ENCODE peak calls at places on chromosomes 7 and 10, in ten cellular contexts. A is Peyer's patch, M is sigmoid colon, F is suprapubic skin, I is HepG2, D is A549, Z is adrenal gland, N is uterus, H is right lobe of liver, B is spleen. P is an unnamed sample.

GRCh38 chr7:158811461-158811860 is 17.8 kb downstream of the ESYT2 start:
- DNase-seq in A (no peak), M (no peak), F (no peak), Z (peak; percentile 50), D (no peak), N (no peak), I (no peak), H (no peak), B (no peak), P (no peak)

GRCh38 chr7:45595809-45596664 is 21.9 kb downstream of the ADCY1 start:
- DNase-seq in N (no peak), F (peak; percentile 35), M (no peak), B (peak; percentile 63), A (no peak), H (no peak), Z (no peak), D (no peak), I (no peak), P (no peak)

GRCh38 chr7:105353752-105354328 is 34.9 kb downstream of the SRPK2 start:
- DNase-seq in N (peak; percentile 34), B (peak; percentile 85), M (peak; percentile 71), Z (peak; percentile 30), H (no peak), A (peak; percentile 80), D (no peak), I (no peak), F (no peak), P (peak; percentile 38)

GRCh38 chr7:101162551-101163280 is 2.7 kb downstream of the VGF start:
- DNase-seq in D (no peak), N (no peak), F (no peak), H (no peak), M (no peak), B (peak; percentile 83), Z (no peak), A (no peak), I (no peak), P (peak; percentile 52)

GRCh38 chr10:127928021-127928806 is 21.3 kb downstream of the PTPRE start:
- DNase-seq in D (no peak), H (no peak), Z (no peak), N (no peak), M (peak; percentile 25), A (peak; percentile 37), I (no peak), F (no peak), B (no peak), P (no peak)

GRCh38 chr10:6270951-6271350 is 68.2 kb downstream of the PFKFB3 start:
- DNase-seq in F (no peak), H (no peak), B (no peak), I (no peak), M (no peak), D (no peak), N (no peak), Z (no peak), A (no peak), P (no peak)

GRCh38 chr10:7111574-7111973 is 299.3 kb downstream of the SFMBT2 start:
- DNase-seq in F (no peak), H (no peak), N (no peak), Z (no peak), M (no peak), A (no peak), B (no peak), D (no peak), I (no peak), P (no peak)

GRCh38 chr7:111518264-111518663 is 44.0 kb downstream of the IMMP2L start:
- DNase-seq in N (no peak), M (no peak), Z (no peak), A (no peak), D (no peak), F (no peak), H (no peak), I (no peak), B (no peak), P (no peak)

GRCh38 chr10:102994551-102995295 is 76.6 kb downstream of the CNNM2 start:
- DNase-seq in D (no peak), N (no peak), H (no peak), A (no peak), F (no peak), Z (no peak), M (no peak), B (no peak), I (no peak), P (peak; percentile 34)

GRCh38 chr7:76430211-76430610 is 5.5 kb downstream of the ZP3 start:
- DNase-seq in H (no peak), D (no peak), N (peak; percentile 1), F (peak; percentile 55), B (no peak), A (peak; percentile 33), Z (no peak), M (peak; percentile 20), I (no peak), P (no peak)

GRCh38 chr10:28883741-28884443 is 206.6 kb downstream of the BAMBI start:
- DNase-seq in Z (no peak), N (no peak), F (no peak), D (peak; percentile 39), I (no peak), B (no peak), A (no peak), M (no peak), H (no peak), P (no peak)

DNA sequence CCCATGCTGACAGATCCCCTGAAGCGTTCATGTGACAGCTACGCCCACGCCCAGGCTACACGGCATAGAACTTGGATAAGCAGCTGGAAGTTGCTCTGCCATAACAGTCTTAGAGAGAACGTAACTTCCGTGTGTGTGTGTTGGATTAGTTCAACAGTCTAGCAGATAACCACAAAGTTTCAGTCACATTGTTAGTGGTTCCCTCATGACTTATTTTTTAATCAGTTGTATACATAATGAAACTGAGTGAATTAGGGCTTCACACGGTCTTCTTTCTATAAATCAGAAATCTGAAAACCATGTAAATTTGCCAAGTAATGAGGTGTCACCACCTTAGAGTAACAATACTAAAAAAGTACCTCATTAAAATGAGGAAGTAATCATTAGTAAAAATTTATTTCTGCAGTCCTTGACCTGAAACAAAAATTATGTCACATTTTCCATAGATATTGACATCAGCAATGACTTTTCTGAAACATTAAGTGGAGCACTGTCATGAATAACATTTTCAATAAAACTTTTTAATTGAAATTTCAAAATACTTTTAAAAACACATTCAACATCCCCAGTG is 21.7 kb upstream of the MACC1 start:
- DNase-seq in B (no peak), N (no peak), H (peak; percentile 35), A (peak; percentile 66), I (no peak), D (no peak), Z (no peak), M (no peak), F (no peak), P (peak; percentile 14)
- TF ChIP-seq POLR2A in B (no peak), N (no peak), H (no peak), A (no peak), I (no peak), D (no peak), Z (no peak), M (no peak), F (no peak), P (no peak)

GRCh38 chr7:66076459-66077329 is 1.1 kb downstream of the ASL start:
- DNase-seq in Z (no peak), M (no peak), H (peak; percentile 78), F (no peak), N (no peak), B (peak; percentile 73), A (peak; percentile 85), I (peak; percentile 70), D (no peak), P (peak; percentile 25)

GRCh38 chr7:66078067-66078466 is 2.4 kb downstream of the ASL start:
- DNase-seq in A (no peak), B (peak; percentile 70), I (no peak), M (no peak), H (peak; percentile 58), F (no peak), D (no peak), Z (no peak), N (no peak), P (no peak)

GRCh38 chr7:66070222-66070621 is 5.4 kb upstream of the ASL start:
- DNase-seq in B (no peak), Z (no peak), M (no peak), A (no peak), F (no peak), D (no peak), H (no peak), N (no peak), I (no peak), P (no peak)

DNA sequence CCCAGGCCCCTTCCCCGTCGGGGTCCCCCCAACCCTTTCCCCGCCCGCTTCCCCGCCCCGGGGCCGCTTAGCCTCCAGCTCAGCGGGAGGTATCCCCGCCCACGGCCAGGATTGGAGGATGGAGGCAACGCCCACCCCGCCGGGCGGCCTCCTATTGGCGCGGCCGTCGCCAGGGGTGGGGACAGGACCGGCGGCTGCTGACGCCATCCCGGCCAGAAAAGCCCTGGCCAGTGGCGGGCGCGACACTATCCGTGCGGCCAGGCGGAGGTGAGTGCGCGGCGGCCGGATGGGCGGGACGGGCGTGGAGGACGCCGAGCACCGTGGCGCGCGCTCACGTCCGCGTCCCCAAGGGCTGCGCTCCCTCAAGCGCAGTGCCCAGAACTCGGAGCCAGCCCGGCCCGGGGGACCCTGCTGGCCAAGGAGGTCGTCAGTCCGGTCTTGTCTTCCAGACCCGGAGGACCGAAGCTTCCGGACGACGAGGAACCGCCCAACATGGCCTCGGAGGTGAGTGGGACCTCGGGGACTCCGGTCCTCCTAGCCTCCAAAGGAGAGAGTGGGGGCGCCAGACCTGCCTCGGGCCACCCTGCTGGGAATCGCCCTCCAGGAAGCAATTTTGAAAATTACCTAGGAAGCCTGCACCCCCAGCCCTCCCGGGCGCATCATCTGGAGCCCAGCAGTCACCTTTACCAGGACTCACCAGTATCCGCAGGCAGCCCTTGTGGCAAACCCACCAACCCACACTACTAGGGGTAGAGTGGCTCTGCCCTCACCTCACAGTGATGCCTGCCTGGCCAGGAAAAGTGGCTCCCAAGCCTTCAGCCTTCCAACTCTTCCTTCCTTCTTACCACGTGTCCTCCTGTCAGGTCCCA is at the start of gene ASL:
- DNase-seq in B (peak; percentile 97), N (peak; percentile 93), F (peak; percentile 96), I (peak; percentile 83), M (peak; percentile 97), A (peak; percentile 97), H (peak; percentile 97), D (peak; percentile 99), Z (peak; percentile 94), P (peak; percentile 95)
- TF ChIP-seq POLR2A in B (no peak), N (peak; percentile 94), F (peak; percentile 46), I (peak; percentile 97), M (peak; percentile 13), A (peak; percentile 88), H (peak; percentile 94), D (peak; percentile 96), Z (peak; percentile 83), P (peak; percentile 86)

GRCh38 chr10:1101946-1102345 is 45.8 kb downstream of the WDR37 start:
- DNase-seq in Z (no peak), D (no peak), N (no peak), A (peak; percentile 31), M (no peak), I (no peak), B (no peak), F (no peak), H (no peak), P (no peak)
- TF ChIP-seq POLR2A in Z (no peak), D (no peak), N (no peak), A (no peak), M (no peak), I (no peak), B (no peak), F (no peak), H (no peak), P (no peak)

DNA sequence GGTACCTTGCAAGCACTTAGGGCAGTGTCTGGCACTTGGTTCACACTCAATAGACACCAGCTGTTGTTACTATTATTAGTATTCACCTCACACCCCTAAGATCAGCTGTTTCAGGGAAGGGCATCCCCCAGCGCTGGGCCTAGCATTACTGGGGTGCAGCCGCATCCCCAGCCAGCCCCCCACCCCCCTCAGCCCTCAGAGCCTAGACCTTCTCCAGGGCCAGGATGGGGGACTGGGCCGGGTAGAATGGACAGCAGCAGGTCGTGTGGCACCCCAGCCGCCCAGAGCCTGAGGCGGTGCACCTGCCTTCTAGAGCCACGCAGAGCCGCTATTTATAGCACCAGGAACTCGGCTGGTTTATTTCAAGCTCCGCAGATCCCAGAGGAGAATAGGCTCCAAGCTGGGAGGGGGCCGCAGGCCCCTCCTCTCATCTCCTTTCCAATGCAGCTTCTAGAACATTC is 60.5 kb downstream of the GTF2IRD1 start:
- DNase-seq in H (no peak), B (no peak), F (no peak), A (no peak), D (no peak), M (peak; percentile 74), I (no peak), N (no peak), Z (no peak), P (no peak)
- TF ChIP-seq POLR2A in H (no peak), B (no peak), F (no peak), A (no peak), D (no peak), M (no peak), I (no peak), N (no peak), Z (no peak), P (no peak)

P was measured in erythroblast.